ENCODE peak calls at places on chromosomes 16 and 17, in seven cellular contexts. One of them, this sample, is unnamed. For H3K4me1 and H3K36me3, the result is how much of the 10 kb centered on the place peaks cover.

GRCh38 chr16:74562117-74562516 is 44.8 kb downstream of the GLG1 start:
- DNase-seq in colonic mucosa: no peak
- DNase-seq in right lobe of liver: no peak
- DNase-seq in Peyer's patch: no peak
- DNase-seq in psoas muscle: no peak
- DNase-seq in stomach: no peak
- DNase-seq in PC-9: no peak
- DNase-seq in this sample: no peak

GRCh38 chr17:9232591-9233270 is 211.4 kb downstream of the NTN1 start:
- DNase-seq in psoas muscle: peak
- DNase-seq in Peyer's patch: no peak
- DNase-seq in PC-9: no peak
- DNase-seq in colonic mucosa: no peak
- DNase-seq in right lobe of liver: peak
- DNase-seq in stomach: no peak
- DNase-seq in this sample: no peak

GRCh38 chr17:3659541-3660111 is 8.8 kb downstream of the TAX1BP3 start:
- DNase-seq in PC-9: peak
- DNase-seq in right lobe of liver: peak
- DNase-seq in colonic mucosa: peak
- DNase-seq in stomach: peak
- DNase-seq in psoas muscle: peak
- DNase-seq in Peyer's patch: no peak
- DNase-seq in this sample: peak

GRCh38 chr16:67277999-67278772 is 1.1 kb upstream of the PLEKHG4 start:
- DNase-seq in stomach: no peak
- DNase-seq in colonic mucosa: peak
- DNase-seq in Peyer's patch: no peak
- DNase-seq in PC-9: no peak
- DNase-seq in right lobe of liver: no peak
- DNase-seq in psoas muscle: peak
- DNase-seq in this sample: peak

GRCh38 chr17:3915642-3916012 is 638 bp downstream of the P2RX1 start:
- DNase-seq in right lobe of liver: no peak
- DNase-seq in PC-9: no peak
- DNase-seq in stomach: no peak
- DNase-seq in colonic mucosa: no peak
- DNase-seq in psoas muscle: no peak
- DNase-seq in Peyer's patch: peak
- DNase-seq in this sample: peak

GRCh38 chr17:40522250-40522960 is 21.0 kb upstream of the TNS4 start:
- DNase-seq in right lobe of liver: no peak
- DNase-seq in psoas muscle: no peak
- DNase-seq in Peyer's patch: no peak
- DNase-seq in PC-9: peak
- DNase-seq in colonic mucosa: no peak
- DNase-seq in stomach: no peak
- DNase-seq in this sample: no peak

GRCh38 chr16:57485091-57485915 is 990 bp downstream of the DOK4 start:
- DNase-seq in stomach: peak
- DNase-seq in right lobe of liver: no peak
- DNase-seq in colonic mucosa: peak
- DNase-seq in PC-9: no peak
- DNase-seq in psoas muscle: no peak
- DNase-seq in Peyer's patch: no peak
- DNase-seq in this sample: no peak

GRCh38 chr17:41048441-41048840 is 1.3 kb upstream of the KRTAP2-1 start:
- DNase-seq in stomach: no peak
- DNase-seq in psoas muscle: no peak
- DNase-seq in colonic mucosa: no peak
- DNase-seq in PC-9: peak
- DNase-seq in right lobe of liver: no peak
- DNase-seq in Peyer's patch: no peak
- DNase-seq in this sample: no peak

GRCh38 chr17:3602499-3602898 is 6.7 kb downstream of the TRPV1 start:
- DNase-seq in psoas muscle: no peak
- DNase-seq in colonic mucosa: no peak
- DNase-seq in PC-9: no peak
- DNase-seq in Peyer's patch: no peak
- DNase-seq in right lobe of liver: no peak
- DNase-seq in stomach: no peak
- DNase-seq in this sample: peak

GRCh38 chr16:72241930-72242329 is 70.0 kb upstream of the PMFBP1 start:
- DNase-seq in Peyer's patch: no peak
- DNase-seq in colonic mucosa: peak
- DNase-seq in right lobe of liver: no peak
- DNase-seq in PC-9: no peak
- DNase-seq in psoas muscle: no peak
- DNase-seq in stomach: no peak
- DNase-seq in this sample: peak

GRCh38 chr16:12203780-12204351 is 227.3 kb downstream of the SNX29 start:
- DNase-seq in right lobe of liver: no peak
- DNase-seq in PC-9: no peak
- DNase-seq in psoas muscle: no peak
- DNase-seq in colonic mucosa: no peak
- DNase-seq in Peyer's patch: no peak
- DNase-seq in stomach: no peak
- DNase-seq in this sample: no peak

GRCh38 chr16:52526830-52527229 is 20.1 kb downstream of the TOX3 start:
- DNase-seq in psoas muscle: no peak
- DNase-seq in colonic mucosa: no peak
- DNase-seq in PC-9: no peak
- DNase-seq in Peyer's patch: no peak
- DNase-seq in right lobe of liver: no peak
- DNase-seq in stomach: no peak
- DNase-seq in this sample: no peak

GRCh38 chr17:57875109-57876022 is 25.5 kb upstream of the MRPS23 start:
- DNase-seq in psoas muscle: peak
- DNase-seq in stomach: peak
- DNase-seq in PC-9: peak
- DNase-seq in right lobe of liver: no peak
- DNase-seq in Peyer's patch: no peak
- DNase-seq in colonic mucosa: no peak
- DNase-seq in this sample: peak

GRCh38 chr17:79897243-79898063 is 58.2 kb upstream of the CBX4 start:
- DNase-seq in psoas muscle: no peak
- DNase-seq in colonic mucosa: no peak
- DNase-seq in stomach: no peak
- DNase-seq in PC-9: peak
- DNase-seq in right lobe of liver: no peak
- DNase-seq in Peyer's patch: no peak
- DNase-seq in this sample: no peak

GRCh38 chr16:87221633-87222032 is 95.6 kb downstream of the C16orf95 start:
- DNase-seq in Peyer's patch: no peak
- DNase-seq in psoas muscle: no peak
- DNase-seq in right lobe of liver: no peak
- DNase-seq in stomach: no peak
- DNase-seq in PC-9: no peak
- DNase-seq in colonic mucosa: no peak
- DNase-seq in this sample: no peak

GRCh38 chr16:20938426-20938825 is 37.9 kb downstream of the LYRM1 start:
- DNase-seq in Peyer's patch: no peak
- DNase-seq in colonic mucosa: no peak
- DNase-seq in psoas muscle: no peak
- DNase-seq in right lobe of liver: no peak
- DNase-seq in PC-9: peak
- DNase-seq in stomach: no peak
- DNase-seq in this sample: no peak

GRCh38 chr17:74453665-74454196 is 12.7 kb upstream of the CD300A start:
- DNase-seq in psoas muscle: no peak
- DNase-seq in stomach: peak
- DNase-seq in colonic mucosa: peak
- DNase-seq in right lobe of liver: no peak
- DNase-seq in Peyer's patch: peak
- DNase-seq in PC-9: no peak
- DNase-seq in this sample: peak

GRCh38 chr17:48457080-48457836 is 27.2 kb upstream of the SKAP1 start:
- DNase-seq in Peyer's patch: peak
- DNase-seq in psoas muscle: peak
- DNase-seq in stomach: peak
- DNase-seq in PC-9: peak
- DNase-seq in right lobe of liver: peak
- DNase-seq in colonic mucosa: peak
- DNase-seq in this sample: peak

GRCh38 chr16:71339481-71340171 is 18.9 kb upstream of the CALB2 start:
- DNase-seq in Peyer's patch: no peak
- DNase-seq in PC-9: peak
- DNase-seq in psoas muscle: no peak
- DNase-seq in right lobe of liver: no peak
- DNase-seq in stomach: no peak
- DNase-seq in colonic mucosa: no peak
- DNase-seq in this sample: no peak

GRCh38 chr17:80270836-80271235 is 10.2 kb downstream of the RNF213 start:
- DNase-seq in colonic mucosa: no peak
- DNase-seq in psoas muscle: no peak
- DNase-seq in Peyer's patch: no peak
- DNase-seq in right lobe of liver: no peak
- DNase-seq in stomach: no peak
- DNase-seq in PC-9: no peak
- DNase-seq in this sample: no peak

GRCh38 chr17:75513667-75514052 is 1.7 kb downstream of the CASKIN2 start:
- DNase-seq in right lobe of liver: peak
- DNase-seq in stomach: no peak
- DNase-seq in psoas muscle: peak
- DNase-seq in PC-9: no peak
- DNase-seq in colonic mucosa: no peak
- DNase-seq in Peyer's patch: no peak
- DNase-seq in this sample: no peak
- H3K4me1 ChIP-seq in right lobe of liver: under half
- H3K4me1 ChIP-seq in stomach: half or more
- H3K4me1 ChIP-seq in psoas muscle: half or more
- H3K4me1 ChIP-seq in PC-9: under half
- H3K4me1 ChIP-seq in colonic mucosa: under half
- H3K4me1 ChIP-seq in Peyer's patch: under half
- H3K4me1 ChIP-seq in this sample: under half

GRCh38 chr17:81849457-81849856 is 10.9 kb downstream of the P4HB start:
- DNase-seq in colonic mucosa: no peak
- DNase-seq in stomach: no peak
- DNase-seq in PC-9: no peak
- DNase-seq in right lobe of liver: no peak
- DNase-seq in psoas muscle: no peak
- DNase-seq in Peyer's patch: no peak
- DNase-seq in this sample: peak

GRCh38 chr17:81852237-81852636 is 8.1 kb downstream of the P4HB start:
- DNase-seq in stomach: no peak
- DNase-seq in colonic mucosa: no peak
- DNase-seq in right lobe of liver: no peak
- DNase-seq in PC-9: no peak
- DNase-seq in psoas muscle: no peak
- DNase-seq in Peyer's patch: no peak
- DNase-seq in this sample: peak

GRCh38 chr17:81846743-81847689 is 12.2 kb upstream of the PPP1R27 start:
- DNase-seq in psoas muscle: no peak
- DNase-seq in PC-9: no peak
- DNase-seq in colonic mucosa: no peak
- DNase-seq in Peyer's patch: no peak
- DNase-seq in right lobe of liver: no peak
- DNase-seq in stomach: no peak
- DNase-seq in this sample: no peak

GRCh38 chr17:81854974-81855774 is 5.2 kb downstream of the P4HB start:
- DNase-seq in colonic mucosa: no peak
- DNase-seq in psoas muscle: no peak
- DNase-seq in PC-9: no peak
- DNase-seq in stomach: peak
- DNase-seq in Peyer's patch: no peak
- DNase-seq in right lobe of liver: peak
- DNase-seq in this sample: peak

GRCh38 chr17:81851423-81851822 is 8.9 kb downstream of the P4HB start:
- DNase-seq in psoas muscle: no peak
- DNase-seq in stomach: no peak
- DNase-seq in Peyer's patch: no peak
- DNase-seq in right lobe of liver: no peak
- DNase-seq in colonic mucosa: no peak
- DNase-seq in PC-9: no peak
- DNase-seq in this sample: no peak
- H3K36me3 ChIP-seq in psoas muscle: half or more
- H3K36me3 ChIP-seq in stomach: half or more
- H3K36me3 ChIP-seq in Peyer's patch: half or more
- H3K36me3 ChIP-seq in right lobe of liver: under half
- H3K36me3 ChIP-seq in colonic mucosa: under half
- H3K36me3 ChIP-seq in PC-9: under half
- H3K36me3 ChIP-seq in this sample: under half

GRCh38 chr16:23950898-23951297 is 115.1 kb downstream of the PRKCB start:
- DNase-seq in right lobe of liver: no peak
- DNase-seq in PC-9: no peak
- DNase-seq in Peyer's patch: no peak
- DNase-seq in psoas muscle: no peak
- DNase-seq in colonic mucosa: no peak
- DNase-seq in stomach: no peak
- DNase-seq in this sample: no peak

GRCh38 chr16:23949630-23950290 is 114.0 kb downstream of the PRKCB start:
- DNase-seq in PC-9: no peak
- DNase-seq in right lobe of liver: peak
- DNase-seq in Peyer's patch: peak
- DNase-seq in colonic mucosa: peak
- DNase-seq in psoas muscle: peak
- DNase-seq in stomach: peak
- DNase-seq in this sample: no peak

GRCh38 chr16:23948949-23949392 is 113.2 kb downstream of the PRKCB start:
- DNase-seq in right lobe of liver: no peak
- DNase-seq in PC-9: no peak
- DNase-seq in Peyer's patch: peak
- DNase-seq in psoas muscle: no peak
- DNase-seq in stomach: peak
- DNase-seq in colonic mucosa: no peak
- DNase-seq in this sample: no peak

GRCh38 chr16:23952128-23953041 is 116.6 kb downstream of the PRKCB start:
- DNase-seq in colonic mucosa: peak
- DNase-seq in psoas muscle: no peak
- DNase-seq in PC-9: no peak
- DNase-seq in Peyer's patch: peak
- DNase-seq in right lobe of liver: no peak
- DNase-seq in stomach: no peak
- DNase-seq in this sample: no peak

DNA sequence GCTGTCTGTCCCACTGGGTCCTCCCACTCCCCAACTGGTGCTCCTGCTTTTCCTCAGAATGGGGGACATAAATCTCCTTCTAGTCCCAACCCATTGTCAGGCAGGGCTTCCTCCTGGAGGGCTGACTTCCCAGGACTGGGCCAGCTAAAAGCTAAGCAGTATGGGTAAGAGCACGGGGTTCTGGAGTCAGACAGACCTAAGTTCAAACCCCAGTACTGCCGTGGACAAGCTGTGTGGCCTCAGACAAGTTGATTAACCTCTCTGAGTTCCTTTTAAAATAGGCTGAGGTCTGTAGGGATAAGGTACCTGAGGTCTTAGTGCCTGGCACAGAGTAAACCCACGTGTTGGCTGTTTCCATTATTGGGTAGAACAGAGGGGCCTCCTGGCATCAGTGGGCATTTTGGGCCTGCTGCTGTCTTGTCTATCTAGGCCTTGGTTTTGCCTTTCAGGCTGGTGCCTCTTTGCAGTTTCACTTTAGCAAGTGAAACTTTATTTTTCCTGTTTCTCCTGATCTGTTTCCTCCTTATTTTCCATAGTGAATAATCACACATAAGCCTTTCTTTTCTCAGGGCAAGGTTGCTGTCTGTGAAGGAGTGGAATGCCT is 114.6 kb downstream of the PRKCB start:
- DNase-seq in psoas muscle: no peak
- DNase-seq in stomach: no peak
- DNase-seq in right lobe of liver: no peak
- DNase-seq in PC-9: no peak
- DNase-seq in Peyer's patch: no peak
- DNase-seq in colonic mucosa: no peak
- DNase-seq in this sample: no peak
- H3K4me1 ChIP-seq in psoas muscle: under half
- H3K4me1 ChIP-seq in stomach: under half
- H3K4me1 ChIP-seq in right lobe of liver: under half
- H3K4me1 ChIP-seq in PC-9: under half
- H3K4me1 ChIP-seq in Peyer's patch: under half
- H3K4me1 ChIP-seq in colonic mucosa: under half
- H3K4me1 ChIP-seq in this sample: under half

GRCh38 chr17:78396436-78397335 is 18.2 kb downstream of the PGS1 start:
- DNase-seq in right lobe of liver: peak
- DNase-seq in PC-9: no peak
- DNase-seq in stomach: peak
- DNase-seq in psoas muscle: peak
- DNase-seq in Peyer's patch: no peak
- DNase-seq in colonic mucosa: no peak
- DNase-seq in this sample: no peak
- H3K36me3 ChIP-seq in right lobe of liver: under half
- H3K36me3 ChIP-seq in PC-9: under half
- H3K36me3 ChIP-seq in stomach: under half
- H3K36me3 ChIP-seq in psoas muscle: half or more
- H3K36me3 ChIP-seq in Peyer's patch: half or more
- H3K36me3 ChIP-seq in colonic mucosa: under half
- H3K36me3 ChIP-seq in this sample: under half

This sample was measured in MM.1S.